ENCODE peak calls at places on chromosomes 11 and 22, in six cellular contexts. Q, R, N, U, E and X are unnamed samples.
A peak's percentile ranks its signal among the peaks of the same experiment; 100 is the strongest.

GRCh38 chr22:23553922-23554870 is 25.9 kb downstream of the IGLL1 start:
- DNase-seq in U (no peak), R (no peak), E (no peak), Q (no peak), N (no peak), X (no peak)

GRCh38 chr11:36239636-36240035 is 49.6 kb downstream of the COMMD9 start:
- DNase-seq in R (no peak), Q (no peak), E (no peak), U (no peak), N (no peak), X (no peak)

GRCh38 chr11:35031869-35032268 is 107.1 kb upstream of the CD44 start:
- DNase-seq in U (no peak), Q (no peak), E (no peak), N (no peak), R (no peak), X (no peak)

GRCh38 chr11:100719809-100720221 is 32.7 kb downstream of the ARHGAP42 start:
- DNase-seq in E (peak; percentile 48), R (no peak), U (no peak), N (peak; percentile 66), Q (no peak), X (peak; percentile 70)

GRCh38 chr11:126716456-126717083 is 284.0 kb downstream of the KIRREL3 start:
- DNase-seq in E (no peak), Q (peak; percentile 61), N (peak; percentile 67), U (peak; percentile 66), R (no peak), X (peak; percentile 45)

GRCh38 chr11:128757235-128757711 is 63.4 kb downstream of the FLI1 start:
- DNase-seq in E (no peak), U (no peak), N (no peak), R (no peak), Q (peak; percentile 97), X (peak; percentile 32)

GRCh38 chr22:42275970-42276369 is 5.5 kb upstream of the TCF20 start:
- DNase-seq in N (no peak), R (no peak), U (no peak), Q (no peak), E (no peak), X (no peak)

GRCh38 chr11:68976563-68976962 is 4.2 kb downstream of the MRGPRD start:
- DNase-seq in Q (no peak), E (no peak), N (no peak), R (no peak), U (no peak), X (no peak)

GRCh38 chr11:66062408-66062807 is 7.7 kb upstream of the PACS1 start:
- DNase-seq in N (no peak), E (no peak), Q (no peak), U (no peak), R (no peak), X (no peak)

GRCh38 chr11:128915148-128915519 is 24.0 kb downstream of the KCNJ5 start:
- DNase-seq in U (no peak), E (no peak), R (no peak), Q (no peak), N (no peak), X (no peak)

GRCh38 chr11:64898541-64898940 is 18.5 kb downstream of the ATG2A start:
- DNase-seq in N (no peak), E (no peak), U (no peak), Q (no peak), R (no peak), X (no peak)
- H3K36me3 ChIP-seq in N (peaks cover 92% of the 10 kb centered on the region), E (peaks cover under 1% of the 10 kb centered on the region), U (peaks cover 5% of the 10 kb centered on the region), Q (no peaks in the 10 kb centered on the region), R (peaks cover 58% of the 10 kb centered on the region), X (peaks cover 15% of the 10 kb centered on the region)

GRCh38 chr11:73760680-73761402 is at the start of gene RAB6A:
- DNase-seq in E (peak; percentile 100), R (peak; percentile 100), Q (peak; percentile 99), N (peak; percentile 100), U (peak; percentile 98), X (peak; percentile 100)

GRCh38 chr11:73759520-73760065 is 1.3 kb downstream of the RAB6A start:
- DNase-seq in R (no peak), Q (no peak), U (no peak), E (no peak), N (no peak), X (no peak)

GRCh38 chr11:73760066-73760679 is 701 bp downstream of the RAB6A start:
- DNase-seq in N (peak; percentile 37), U (peak; percentile 73), Q (no peak), R (peak; percentile 62), E (peak; percentile 54), X (peak; percentile 32)

GRCh38 chr11:73757598-73757997 is 3.3 kb downstream of the RAB6A start:
- DNase-seq in U (no peak), Q (no peak), N (no peak), R (no peak), E (no peak), X (no peak)

DNA sequence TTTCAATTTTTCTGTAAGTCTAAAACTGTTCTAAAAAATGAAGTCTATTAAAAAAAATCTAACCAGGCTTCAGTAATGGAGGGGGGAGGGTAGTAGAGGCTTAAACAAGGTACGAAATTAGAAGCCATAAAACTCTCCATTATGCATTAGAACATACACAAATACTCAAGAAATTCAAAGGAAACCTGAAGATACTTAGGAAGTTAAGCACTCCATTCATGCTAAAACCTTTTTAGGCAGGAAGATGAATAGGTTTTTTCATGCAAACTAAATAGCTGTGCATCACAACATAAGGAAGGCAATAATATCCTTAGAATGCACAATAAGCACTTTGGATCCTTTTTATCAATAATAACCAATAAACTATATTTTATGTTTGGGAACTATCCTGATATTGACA is 2.4 kb downstream of the RAB6A start:
- DNase-seq in N (no peak), R (no peak), E (no peak), Q (no peak), U (no peak), X (no peak)
- H3K4me3 ChIP-seq in N (no peak overlapping the region), R (no peak overlapping the region), E (peak overlapping the region; percentile 97), Q (no peak overlapping the region), U (peak overlapping the region; percentile 76), X (no peak overlapping the region)

GRCh38 chr11:111540921-111541208 is 345 bp downstream of the LAYN start:
- DNase-seq in E (no peak), N (no peak), Q (no peak), U (no peak), R (no peak), X (no peak)

GRCh38 chr11:111540114-111540920 is at the start of gene LAYN:
- DNase-seq in Q (no peak), E (peak; percentile 56), U (peak; percentile 64), R (no peak), N (peak; percentile 28), X (no peak)

GRCh38 chr11:111542606-111543275 is 2.2 kb downstream of the LAYN start:
- DNase-seq in R (no peak), U (no peak), Q (no peak), N (no peak), E (no peak), X (no peak)

GRCh38 chr11:111539426-111540113 is 950 bp upstream of the LAYN start:
- DNase-seq in R (no peak), U (no peak), E (no peak), N (no peak), Q (no peak), X (no peak)

DNA sequence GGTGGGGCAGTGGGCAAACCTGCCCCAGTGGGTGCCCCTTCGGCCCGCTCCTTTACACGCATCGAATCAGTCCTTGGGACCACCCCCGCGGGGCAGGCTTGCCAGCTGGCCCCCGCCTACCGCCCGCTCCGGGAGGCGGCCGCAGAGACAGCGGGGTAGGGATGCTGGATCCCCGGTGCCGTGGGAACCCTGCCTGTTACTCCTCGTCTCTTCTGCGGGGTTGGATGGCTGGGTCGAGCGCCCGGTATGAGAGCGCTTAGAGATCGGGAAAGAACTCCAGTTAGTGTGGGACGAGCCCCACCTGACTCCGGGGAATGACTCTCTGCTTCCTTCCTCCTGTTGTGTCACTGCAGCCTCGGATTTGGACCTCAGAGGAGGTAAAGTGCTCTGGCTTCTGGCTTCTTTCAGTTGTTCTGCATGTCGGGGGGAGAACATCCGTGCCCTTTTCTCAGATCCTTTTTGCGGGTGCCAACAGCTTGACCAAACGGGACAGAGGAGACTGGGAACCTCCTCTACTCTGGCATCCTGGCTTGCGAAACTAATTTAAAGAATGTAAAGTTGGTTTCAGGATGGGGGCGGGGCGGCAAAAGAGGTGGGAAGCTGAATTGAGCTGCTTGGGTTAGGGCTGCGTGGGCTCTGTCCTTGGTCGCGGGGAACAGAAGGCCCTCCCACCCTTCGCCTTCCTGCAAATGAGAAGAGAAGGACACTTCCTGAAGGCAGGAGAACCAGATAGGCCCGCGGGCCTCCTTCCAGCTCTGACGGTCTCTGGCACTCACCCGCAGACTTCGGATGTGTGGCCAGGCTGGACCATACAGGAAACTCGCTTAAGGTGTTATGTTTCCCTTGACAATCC is 915 bp downstream of the LAYN start:
- DNase-seq in N (no peak), U (peak; percentile 58), R (no peak), Q (no peak), E (peak; percentile 70), X (no peak)
- H3K27ac ChIP-seq in N (peak overlapping the region; percentile 70), U (no peak overlapping the region), R (peak overlapping the region; percentile 64), Q (no peak overlapping the region), E (peak overlapping the region; percentile 68), X (peak overlapping the region; percentile 80)

GRCh38 chr22:19453718-19454117 is 6.2 kb upstream of the C22orf39 start:
- DNase-seq in E (no peak), R (no peak), U (no peak), N (no peak), Q (no peak), X (no peak)

GRCh38 chr22:19449422-19449767 is 1.9 kb upstream of the C22orf39 start:
- DNase-seq in U (no peak), R (no peak), N (no peak), E (no peak), Q (no peak), X (no peak)

GRCh38 chr22:19454156-19454555 is 6.6 kb upstream of the C22orf39 start:
- DNase-seq in Q (no peak), E (no peak), N (no peak), U (no peak), R (no peak), X (no peak)

GRCh38 chr22:19450363-19451175 is 3.1 kb upstream of the C22orf39 start:
- DNase-seq in U (no peak), E (no peak), N (no peak), Q (no peak), R (no peak), X (no peak)

DNA sequence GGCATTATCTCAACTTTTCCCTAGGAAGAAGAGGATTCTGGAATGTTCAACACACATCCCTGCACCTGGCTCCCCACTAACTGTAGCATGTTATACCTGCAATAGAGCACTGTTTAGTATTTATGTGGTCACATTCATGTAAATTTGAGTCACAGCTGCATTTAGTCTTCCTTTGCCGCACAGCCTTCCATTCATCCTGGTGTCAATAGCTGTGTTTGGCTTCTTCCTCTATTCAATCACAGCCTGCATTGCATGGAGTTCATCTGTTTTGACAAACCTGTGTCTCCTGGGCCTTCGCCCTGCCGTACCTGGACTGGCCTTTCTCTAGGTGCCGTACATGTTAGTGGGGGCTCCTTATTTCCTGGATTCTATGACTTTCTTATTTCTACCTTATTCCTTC is 4.1 kb upstream of the C22orf39 start:
- DNase-seq in U (no peak), E (no peak), N (no peak), R (no peak), Q (no peak), X (no peak)
- H3K36me3 ChIP-seq in U (no peaks in the 10 kb centered on the region), E (peaks cover 17% of the 10 kb centered on the region), N (peaks cover 74% of the 10 kb centered on the region), R (peaks cover 45% of the 10 kb centered on the region), Q (peaks cover 3% of the 10 kb centered on the region), X (peaks cover 15% of the 10 kb centered on the region)